ENCODE peak calls at places on chromosome 9, in eight cellular contexts. W is GM23248; B is tibial artery; Y is aorta; L is effector memory CD4-positive, alpha-beta T cell; A is lung; E is upper lobe of right lung; N is CD8-positive, alpha-beta memory T cell. V is an unnamed sample. For H3K4me1 and H3K9me3, the result is how much of the 10 kb centered on the place peaks cover.

GRCh38 chr9:37528652-37529072 is 42.9 kb downstream of the POLR1E start:
- DNase-seq in Y (no peak), B (no peak), A (no peak), L (no peak), W (no peak), E (no peak), N (no peak), V (no peak)

GRCh38 chr9:120710110-120710981 is 3.9 kb downstream of the MEGF9 start:
- DNase-seq in Y (no peak), A (no peak), N (no peak), W (peak), B (no peak), E (no peak), L (no peak), V (no peak)

GRCh38 chr9:112556497-112557085 is 70.0 kb downstream of the KIAA1958 start:
- DNase-seq in B (no peak), A (no peak), N (no peak), L (no peak), W (peak), E (no peak), Y (no peak), V (no peak)

GRCh38 chr9:687994-688393 is 153.5 kb upstream of the DMRT1 start:
- DNase-seq in N (no peak), A (no peak), E (no peak), L (no peak), Y (no peak), B (no peak), W (no peak), V (no peak)

GRCh38 chr9:70588381-70588780 is 173.9 kb upstream of the KLF9 start:
- DNase-seq in L (no peak), B (no peak), Y (no peak), E (no peak), N (no peak), A (no peak), W (no peak), V (no peak)

GRCh38 chr9:123925820-123926219 is 4.1 kb downstream of the DENND1A start:
- DNase-seq in A (no peak), E (no peak), B (no peak), N (no peak), Y (no peak), L (no peak), W (peak), V (no peak)

GRCh38 chr9:93295031-93295430 is 111.1 kb downstream of the WNK2 start:
- DNase-seq in W (peak), A (no peak), Y (peak), L (no peak), B (no peak), E (peak), N (no peak), V (peak)

GRCh38 chr9:110916361-110916760 is 121.9 kb downstream of the LPAR1 start:
- DNase-seq in Y (no peak), B (no peak), W (peak), L (no peak), N (no peak), A (no peak), E (no peak), V (no peak)

GRCh38 chr9:1173986-1174385 is 123.8 kb downstream of the DMRT2 start:
- DNase-seq in Y (no peak), L (no peak), W (peak), N (no peak), A (no peak), E (no peak), B (no peak), V (no peak)

GRCh38 chr9:107929439-107929838 is 439.9 kb upstream of the KLF4 start:
- DNase-seq in N (no peak), E (peak), L (no peak), W (peak), Y (no peak), B (peak), A (peak), V (peak)

GRCh38 chr9:95094002-95094401 is 223.5 kb downstream of the FANCC start:
- DNase-seq in Y (no peak), E (no peak), B (no peak), N (no peak), A (no peak), W (no peak), L (no peak), V (no peak)

GRCh38 chr9:33946779-33947535 is 101.7 kb downstream of the UBAP2 start:
- DNase-seq in B (no peak), W (peak), E (no peak), A (no peak), L (no peak), Y (no peak), N (no peak), V (no peak)

GRCh38 chr9:37778534-37778933 is 6.3 kb downstream of the EXOSC3 start:
- DNase-seq in L (no peak), N (no peak), W (no peak), Y (no peak), B (no peak), E (no peak), A (no peak), V (no peak)

GRCh38 chr9:114271556-114272510 is 51.1 kb upstream of the ORM1 start:
- DNase-seq in N (no peak), B (peak), A (no peak), E (peak), W (peak), L (no peak), Y (peak), V (peak)

GRCh38 chr9:123290764-123291163 is 22.4 kb upstream of the STRBP start:
- DNase-seq in A (no peak), Y (no peak), B (no peak), L (no peak), E (no peak), N (no peak), W (no peak), V (no peak)

GRCh38 chr9:91391426-91392217 is 29.9 kb upstream of the AUH start:
- DNase-seq in A (no peak), B (no peak), E (no peak), N (no peak), L (no peak), W (peak), Y (no peak), V (no peak)

GRCh38 chr9:27836661-27837401 is 263.6 kb upstream of the C9orf72 start:
- DNase-seq in B (no peak), E (no peak), N (no peak), W (no peak), L (no peak), A (no peak), Y (no peak), V (no peak)

GRCh38 chr9:136010615-136011341 is 49.6 kb upstream of the UBAC1 start:
- DNase-seq in L (no peak), W (no peak), B (no peak), A (no peak), Y (no peak), N (no peak), E (no peak), V (peak)

GRCh38 chr9:131892162-131892707 is 152.4 kb upstream of the RAPGEF1 start:
- DNase-seq in E (no peak), A (no peak), N (no peak), L (no peak), Y (no peak), B (no peak), W (no peak), V (no peak)
- H3K4me1 ChIP-seq in E (under half), A (under half), N (under half), L (under half), Y (under half), B (under half), W (under half), V (under half)

GRCh38 chr9:25658587-25658986 is 19.7 kb downstream of the TUSC1 start:
- DNase-seq in Y (no peak), B (no peak), L (no peak), A (no peak), N (no peak), W (no peak), E (no peak), V (no peak)
- H3K9me3 ChIP-seq in Y (under half), B (under half), L (under half), A (under half), N (under half), W (under half), E (under half), V (under half)

GRCh38 chr9:35835766-35836165 is 6.7 kb downstream of the TMEM8B start:
- DNase-seq in B (no peak), N (no peak), W (no peak), L (no peak), E (no peak), A (no peak), Y (no peak), V (no peak)

GRCh38 chr9:35832814-35833213 is 3.8 kb downstream of the TMEM8B start:
- DNase-seq in N (no peak), E (no peak), L (no peak), B (no peak), Y (no peak), A (no peak), W (no peak), V (no peak)

GRCh38 chr9:35836595-35836994 is 7.6 kb downstream of the TMEM8B start:
- DNase-seq in B (no peak), A (no peak), L (no peak), E (no peak), W (no peak), N (no peak), Y (no peak), V (no peak)

GRCh38 chr9:35835216-35835604 is 6.2 kb downstream of the TMEM8B start:
- DNase-seq in E (no peak), A (no peak), L (no peak), B (no peak), N (no peak), W (peak), Y (no peak), V (no peak)

GRCh38 chr9:35834260-35835215 is 5.5 kb downstream of the TMEM8B start:
- DNase-seq in B (no peak), Y (no peak), E (no peak), A (no peak), W (no peak), L (no peak), N (no peak), V (no peak)
- H3K4me1 ChIP-seq in B (half or more), Y (under half), E (under half), A (under half), W (under half), L (under half), N (under half), V (under half)

GRCh38 chr9:125025584-125025983 is 84.7 kb upstream of the GOLGA1 start:
- DNase-seq in A (no peak), N (no peak), Y (no peak), W (no peak), E (no peak), B (no peak), L (no peak), V (no peak)

GRCh38 chr9:125024917-125025316 is 84.0 kb upstream of the GOLGA1 start:
- DNase-seq in A (no peak), B (no peak), W (no peak), N (no peak), Y (no peak), L (no peak), E (no peak), V (no peak)

DNA sequence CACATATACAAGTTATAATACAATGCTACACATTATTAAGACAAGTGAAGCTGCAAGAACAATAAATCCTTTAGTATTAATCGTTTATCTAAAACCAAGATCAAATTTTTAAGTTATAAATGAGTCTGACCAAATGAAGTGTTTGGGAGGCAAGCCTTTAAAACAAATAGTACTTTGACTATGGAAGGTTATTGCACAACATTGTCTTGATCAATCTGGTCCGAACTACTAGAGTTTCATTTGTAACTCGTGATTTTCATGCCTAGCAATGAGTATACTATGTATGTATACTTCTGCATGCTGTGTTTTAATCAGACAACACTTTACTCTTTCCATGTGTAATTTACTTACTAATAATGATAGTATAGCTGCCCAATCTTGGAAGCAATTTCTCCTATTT is 87.2 kb upstream of the GOLGA1 start:
- DNase-seq in N (no peak), W (no peak), A (no peak), E (no peak), B (no peak), L (no peak), Y (no peak), V (no peak)
- H3K9me3 ChIP-seq in N (under half), W (under half), A (under half), E (under half), B (under half), L (under half), Y (under half), V (under half)

GRCh38 chr9:14314424-14314928 is 535 bp upstream of the NFIB start:
- DNase-seq in Y (peak), B (peak), A (peak), L (no peak), N (no peak), E (peak), W (peak), V (peak)

GRCh38 chr9:14317667-14318255 is 3.8 kb upstream of the NFIB start:
- DNase-seq in E (no peak), B (no peak), W (no peak), N (no peak), Y (no peak), A (no peak), L (no peak), V (no peak)

GRCh38 chr9:14314929-14315753 is 1.2 kb upstream of the NFIB start:
- DNase-seq in N (peak), Y (peak), B (peak), W (peak), A (peak), E (peak), L (no peak), V (peak)

GRCh38 chr9:14316574-14317304 is 2.8 kb upstream of the NFIB start:
- DNase-seq in W (no peak), E (no peak), L (no peak), N (no peak), A (no peak), Y (no peak), B (no peak), V (peak)

GRCh38 chr9:14315754-14316573 is 2.0 kb upstream of the NFIB start:
- DNase-seq in E (peak), B (peak), N (no peak), A (peak), W (peak), Y (peak), L (no peak), V (peak)
- H3K4me1 ChIP-seq in E (under half), B (under half), N (under half), A (under half), W (under half), Y (under half), L (under half), V (under half)

GRCh38 chr9:40909821-40910220 is 218.7 kb downstream of the FOXD4L6 start:
- DNase-seq in E (no peak), N (no peak), W (no peak), A (no peak), L (no peak), B (no peak), Y (no peak), V (no peak)
- H3K9me3 ChIP-seq in E (half or more), N (half or more), W (under half), A (half or more), L (half or more), B (half or more), Y (half or more), V (under half)

GRCh38 chr9:87269777-87270176 is 227.9 kb upstream of the DAPK1 start:
- DNase-seq in E (no peak), Y (no peak), L (no peak), B (no peak), A (no peak), W (no peak), N (no peak), V (no peak)

GRCh38 chr9:87270241-87271234 is 227.1 kb upstream of the DAPK1 start:
- DNase-seq in E (no peak), B (peak), A (no peak), N (no peak), W (peak), L (no peak), Y (no peak), V (peak)

GRCh38 chr9:87267701-87268100 is 230.0 kb upstream of the DAPK1 start:
- DNase-seq in E (no peak), L (no peak), A (no peak), B (peak), W (peak), N (no peak), Y (peak), V (peak)

GRCh38 chr9:87267251-87267679 is 230.4 kb upstream of the DAPK1 start:
- DNase-seq in A (no peak), W (peak), Y (no peak), N (no peak), E (no peak), B (peak), L (no peak), V (peak)

DNA sequence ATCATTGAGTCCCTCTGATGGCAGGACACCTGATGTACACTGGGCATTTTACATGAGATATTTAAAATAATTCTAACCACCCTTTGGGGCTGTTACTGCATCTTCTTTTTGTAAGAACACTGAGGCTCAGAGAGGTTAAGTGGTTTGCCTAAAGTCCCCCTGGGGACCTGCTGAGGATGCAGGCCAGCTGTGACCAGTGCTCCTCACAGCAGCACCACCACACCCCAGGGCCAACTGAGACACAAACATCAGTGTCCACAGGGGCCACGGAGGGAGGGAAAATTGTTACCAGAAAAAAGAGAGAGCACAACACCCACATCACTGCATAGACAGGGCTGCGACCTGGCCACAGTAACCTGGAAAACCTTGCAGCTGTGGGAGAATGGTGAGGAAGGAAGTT is 228.4 kb upstream of the DAPK1 start:
- DNase-seq in E (no peak), Y (no peak), L (no peak), B (no peak), W (no peak), N (no peak), A (no peak), V (no peak)
- H3K4me1 ChIP-seq in E (under half), Y (under half), L (under half), B (under half), W (half or more), N (under half), A (under half), V (under half)

GRCh38 chr9:127523312-127523851 is 72.1 kb downstream of the LRSAM1 start:
- DNase-seq in A (no peak), N (no peak), B (no peak), W (peak), E (peak), L (no peak), Y (peak), V (no peak)
- H3K9me3 ChIP-seq in A (under half), N (under half), B (under half), W (under half), E (under half), L (under half), Y (under half), V (under half)

V was measured in right cardiac atrium.